ENCODE peak calls at places on chromosome 21, in six cellular contexts. T, P, Q, W, N and U are unnamed samples.

GRCh38 chr21:32414579-32415358 is 2.3 kb downstream of the EVA1C start:
- DNase-seq in T (no peak), P (no peak), Q (no peak), W (no peak), N (no peak), U (no peak)

GRCh38 chr21:39388811-39389155 is 39.9 kb upstream of the HMGN1 start:
- DNase-seq in T (no peak), P (no peak), Q (no peak), W (no peak), N (no peak), U (no peak)

GRCh38 chr21:44910229-44911065 is 10.3 kb downstream of the ITGB2 start:
- DNase-seq in T (no peak), P (no peak), Q (no peak), W (no peak), N (no peak), U (no peak)

GRCh38 chr21:14900058-14900457 is 164.7 kb downstream of the NRIP1 start:
- DNase-seq in T (no peak), P (no peak), Q (no peak), W (peak), N (no peak), U (no peak)

GRCh38 chr21:38814126-38815059 is 8.7 kb downstream of the ETS2 start:
- DNase-seq in T (no peak), P (no peak), Q (no peak), W (peak), N (no peak), U (no peak)

GRCh38 chr21:42527489-42528158 is 14.0 kb downstream of the SLC37A1 start:
- DNase-seq in T (no peak), P (no peak), Q (peak), W (no peak), N (no peak), U (no peak)

GRCh38 chr21:43371786-43372185 is 55.1 kb downstream of the SIK1 start:
- DNase-seq in T (no peak), P (no peak), Q (no peak), W (no peak), N (no peak), U (no peak)

GRCh38 chr21:17463441-17463840 is 49.4 kb upstream of the CXADR start:
- DNase-seq in T (peak), P (peak), Q (no peak), W (no peak), N (no peak), U (peak)

GRCh38 chr21:31248598-31248997 is 95.5 kb downstream of the TIAM1 start:
- DNase-seq in T (no peak), P (no peak), Q (no peak), W (no peak), N (no peak), U (no peak)

GRCh38 chr21:42295845-42296244 is 19.4 kb downstream of the TFF3 start:
- DNase-seq in T (no peak), P (no peak), Q (no peak), W (no peak), N (no peak), U (no peak)

GRCh38 chr21:42512346-42513034 is 1.2 kb upstream of the SLC37A1 start:
- DNase-seq in T (no peak), P (no peak), Q (no peak), W (no peak), N (no peak), U (no peak)

GRCh38 chr21:41952568-41953248 is 1.1 kb downstream of the C2CD2 start:
- DNase-seq in T (no peak), P (no peak), Q (no peak), W (peak), N (no peak), U (no peak)

GRCh38 chr21:37974081-37974480 is 57.8 kb upstream of the KCNJ6 start:
- DNase-seq in T (no peak), P (no peak), Q (no peak), W (no peak), N (no peak), U (no peak)

GRCh38 chr21:17903029-17903806 is 84.1 kb upstream of the C21orf91 start:
- DNase-seq in T (peak), P (no peak), Q (peak), W (peak), N (no peak), U (no peak)

GRCh38 chr21:43772368-43772870 is 3.7 kb downstream of the CSTB start:
- DNase-seq in T (no peak), P (no peak), Q (no peak), W (peak), N (no peak), U (no peak)

GRCh38 chr21:38995071-38995669 is 188.1 kb downstream of the PSMG1 start:
- DNase-seq in T (no peak), P (no peak), Q (no peak), W (no peak), N (no peak), U (no peak)

GRCh38 chr21:39053126-39053525 is 130.1 kb downstream of the PSMG1 start:
- DNase-seq in T (no peak), P (no peak), Q (no peak), W (no peak), N (no peak), U (no peak)

GRCh38 chr21:42685036-42685435 is 31.6 kb downstream of the PDE9A start:
- DNase-seq in T (no peak), P (no peak), Q (peak), W (peak), N (no peak), U (peak)

DNA sequence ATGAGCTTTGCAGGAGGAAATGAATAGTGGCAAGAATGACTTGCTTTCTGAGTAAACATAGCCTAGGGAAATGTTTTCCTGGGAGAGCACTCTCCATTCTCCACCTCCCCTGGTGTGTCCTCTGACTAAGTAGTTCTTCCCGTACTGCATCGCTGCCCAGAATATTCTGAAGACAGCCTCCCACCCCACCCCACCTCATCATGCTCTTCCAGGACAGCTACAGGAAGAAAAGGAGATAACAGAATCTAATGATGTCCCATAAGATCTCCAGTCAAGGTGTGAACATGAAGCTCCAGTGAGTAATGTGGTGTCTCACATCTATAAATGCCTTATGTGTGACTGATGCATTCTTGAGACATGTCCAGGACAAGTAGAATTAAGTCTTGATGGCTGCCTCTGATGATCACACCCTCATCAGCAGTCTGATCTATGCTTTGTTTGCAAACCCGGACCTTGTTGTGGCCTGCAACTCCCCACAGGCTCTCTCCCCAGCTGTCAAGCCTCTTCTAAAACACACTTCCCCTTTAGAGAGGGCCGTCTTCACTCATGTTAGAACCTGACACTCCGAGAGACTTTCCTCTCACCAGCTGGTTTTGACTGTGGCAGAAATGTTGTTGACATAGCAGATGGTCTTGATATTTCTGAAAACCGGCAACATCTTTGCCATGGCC is 183.0 kb downstream of the CYYR1 start:
- DNase-seq in T (no peak), P (no peak), Q (no peak), W (no peak), N (no peak), U (peak)
- H3K4me3 ChIP-seq in T (no peak), P (no peak), Q (no peak), W (no peak), N (no peak), U (no peak)

GRCh38 chr21:35412231-35412630 is 363.1 kb upstream of the RUNX1 start:
- DNase-seq in T (no peak), P (no peak), Q (no peak), W (no peak), N (no peak), U (no peak)

GRCh38 chr21:35410123-35410522 is 361.0 kb upstream of the RUNX1 start:
- DNase-seq in T (no peak), P (no peak), Q (no peak), W (no peak), N (no peak), U (no peak)

GRCh38 chr21:35411434-35411833 is 362.3 kb upstream of the RUNX1 start:
- DNase-seq in T (no peak), P (no peak), Q (no peak), W (no peak), N (no peak), U (no peak)

GRCh38 chr21:35408401-35408800 is 359.3 kb upstream of the RUNX1 start:
- DNase-seq in T (no peak), P (no peak), Q (no peak), W (no peak), N (no peak), U (no peak)

GRCh38 chr21:35410656-35411055 is 361.6 kb upstream of the RUNX1 start:
- DNase-seq in T (no peak), P (no peak), Q (no peak), W (no peak), N (no peak), U (no peak)
- H3K4me3 ChIP-seq in T (no peak), P (no peak), Q (no peak), W (no peak), N (no peak), U (no peak)

GRCh38 chr21:29078884-29079765 is 5.7 kb upstream of the CCT8 start:
- DNase-seq in T (no peak), P (no peak), Q (peak), W (no peak), N (no peak), U (peak)
- H3K4me3 ChIP-seq in T (no peak), P (no peak), Q (peak), W (no peak), N (no peak), U (no peak)

DNA sequence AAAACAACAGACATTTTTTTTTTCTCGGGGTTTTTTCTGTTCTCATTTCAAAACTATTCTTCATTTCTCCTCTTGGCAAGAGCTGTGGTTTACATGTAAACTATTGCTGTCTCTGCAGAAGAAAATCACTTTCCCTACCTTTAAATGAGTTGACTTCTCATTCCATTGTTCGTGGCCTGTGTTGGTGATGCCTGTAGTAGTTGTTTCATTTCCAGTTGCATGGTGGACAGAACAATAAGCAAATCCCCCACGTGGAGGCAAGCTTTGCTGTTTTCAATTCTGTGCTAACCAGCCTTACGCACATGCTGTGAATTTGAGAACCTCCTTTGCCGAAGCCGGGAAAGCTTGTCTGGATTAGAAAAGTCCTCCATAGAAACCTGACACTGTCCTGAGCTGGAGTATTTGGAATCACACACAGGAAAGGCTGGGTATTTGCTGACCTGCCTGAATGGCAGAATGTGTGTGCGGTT is 26.2 kb upstream of the MAP3K7CL start:
- DNase-seq in T (no peak), P (no peak), Q (no peak), W (no peak), N (no peak), U (no peak)
- H3K4me3 ChIP-seq in T (no peak), P (no peak), Q (no peak), W (no peak), N (no peak), U (no peak)

GRCh38 chr21:35343046-35343816 is 294.1 kb upstream of the RUNX1 start:
- DNase-seq in T (no peak), P (no peak), Q (no peak), W (no peak), N (no peak), U (no peak)
- H3K4me3 ChIP-seq in T (no peak), P (no peak), Q (no peak), W (no peak), N (no peak), U (no peak)

GRCh38 chr21:33844890-33845205 is 70.8 kb downstream of the ATP5PO start:
- DNase-seq in T (no peak), P (no peak), Q (no peak), W (no peak), N (no peak), U (no peak)

GRCh38 chr21:33840771-33841170 is 74.8 kb downstream of the ATP5PO start:
- DNase-seq in T (no peak), P (no peak), Q (no peak), W (no peak), N (no peak), U (no peak)

GRCh38 chr21:33844104-33844889 is 71.3 kb downstream of the ATP5PO start:
- DNase-seq in T (no peak), P (no peak), Q (no peak), W (no peak), N (no peak), U (no peak)

GRCh38 chr21:33841561-33841960 is 74.0 kb downstream of the ATP5PO start:
- DNase-seq in T (no peak), P (no peak), Q (no peak), W (no peak), N (no peak), U (no peak)

GRCh38 chr21:33843216-33843615 is 72.4 kb downstream of the ATP5PO start:
- DNase-seq in T (no peak), P (no peak), Q (no peak), W (no peak), N (no peak), U (no peak)
- H3K4me3 ChIP-seq in T (no peak), P (no peak), Q (no peak), W (no peak), N (no peak), U (no peak)

DNA sequence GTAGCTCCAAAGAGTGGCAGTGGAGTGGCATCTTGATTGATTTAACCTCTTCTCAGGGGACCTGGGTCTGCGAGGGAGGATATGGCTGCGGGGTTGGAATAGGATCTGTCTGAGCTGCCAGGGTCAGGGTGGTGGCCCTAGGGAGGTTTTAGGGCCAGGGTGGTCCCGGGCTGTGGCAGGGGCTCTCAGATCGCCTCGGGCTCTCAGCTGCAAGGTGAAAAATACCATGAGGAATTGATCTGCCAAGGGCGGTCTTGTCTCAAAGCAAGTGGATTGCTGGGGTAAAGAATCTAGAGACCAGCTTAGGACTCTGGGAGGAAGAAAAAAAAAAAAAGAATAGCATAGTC is 3.7 kb downstream of the SIM2 start:
- DNase-seq in T (no peak), P (no peak), Q (no peak), W (no peak), N (no peak), U (no peak)
- H3K4me3 ChIP-seq in T (no peak), P (no peak), Q (no peak), W (peak), N (no peak), U (peak)